ENCODE peak calls at places on chromosomes 6 and 20, in ten cellular contexts. C, Z, U, K, M, B, E, N, O and G are unnamed samples.

GRCh38 chr6:16684195-16684689 is 77.0 kb downstream of the ATXN1 start:
- DNase-seq in E (no peak), Z (no peak), K (peak; percentile 71), B (no peak), M (no peak), N (no peak), C (no peak), U (no peak), O (no peak), G (no peak)

GRCh38 chr6:99490608-99491007 is 24.6 kb downstream of the USP45 start:
- DNase-seq in K (no peak), N (no peak), O (peak; percentile 7), U (no peak), B (no peak), M (no peak), E (no peak), Z (no peak), C (peak; percentile 65), G (no peak)

GRCh38 chr20:55882922-55883321 is 122.4 kb downstream of the CBLN4 start:
- DNase-seq in U (no peak), N (no peak), K (no peak), M (no peak), B (peak; percentile 39), Z (no peak), C (peak; percentile 45), E (no peak), O (no peak), G (no peak)

GRCh38 chr6:147283460-147283859 is 79.2 kb downstream of the STXBP5 start:
- DNase-seq in M (no peak), O (no peak), B (no peak), K (no peak), C (no peak), U (peak; percentile 73), N (no peak), E (no peak), Z (no peak), G (no peak)

GRCh38 chr20:4740774-4741431 is 19.2 kb downstream of the PRND start:
- DNase-seq in U (peak; percentile 38), C (peak; percentile 85), M (peak; percentile 28), O (peak; percentile 49), Z (peak; percentile 74), B (peak; percentile 94), E (peak; percentile 78), K (no peak), N (peak; percentile 50), G (peak; percentile 38)

GRCh38 chr6:32047855-32048766 is 9.9 kb downstream of the CYP21A2 start:
- DNase-seq in O (peak; percentile 49), U (peak; percentile 30), N (peak; percentile 50), M (peak; percentile 72), K (peak; percentile 80), Z (peak; percentile 60), B (peak; percentile 93), C (peak; percentile 89), E (peak; percentile 90), G (peak; percentile 54)

GRCh38 chr6:30006170-30007131 is 54.6 kb upstream of the POLR1H start:
- DNase-seq in Z (no peak), O (no peak), E (peak; percentile 71), K (peak; percentile 73), M (peak; percentile 41), N (no peak), U (peak; percentile 3), C (peak; percentile 55), B (peak; percentile 60), G (no peak)

GRCh38 chr20:32495949-32496348 is 89.2 kb downstream of the NOL4L start:
- DNase-seq in Z (no peak), N (no peak), B (peak; percentile 31), K (peak; percentile 42), M (no peak), O (no peak), U (no peak), E (no peak), C (no peak), G (no peak)

GRCh38 chr20:62876441-62876825 is 14.8 kb upstream of the TCFL5 start:
- DNase-seq in B (no peak), O (no peak), Z (no peak), M (no peak), K (no peak), N (no peak), U (no peak), E (no peak), C (no peak), G (no peak)

GRCh38 chr20:62876826-62877728 is 15.5 kb upstream of the TCFL5 start:
- DNase-seq in M (peak; percentile 87), B (peak; percentile 70), K (no peak), N (no peak), E (peak; percentile 87), U (no peak), O (no peak), Z (no peak), C (peak; percentile 61), G (no peak)

GRCh38 chr20:62873280-62873679 is 11.7 kb upstream of the TCFL5 start:
- DNase-seq in M (no peak), E (no peak), K (no peak), Z (no peak), O (no peak), N (no peak), B (no peak), U (no peak), C (no peak), G (no peak)

GRCh38 chr20:62874745-62875344 is 13.2 kb upstream of the TCFL5 start:
- DNase-seq in O (no peak), C (no peak), N (no peak), M (no peak), E (no peak), Z (no peak), B (no peak), K (no peak), U (no peak), G (no peak)

GRCh38 chr20:62875419-62876355 is 14.1 kb upstream of the TCFL5 start:
- DNase-seq in O (no peak), Z (peak; percentile 91), M (peak; percentile 81), U (peak; percentile 83), K (no peak), N (no peak), E (peak; percentile 93), C (peak; percentile 79), B (peak; percentile 96), G (peak; percentile 72)
- H3K4me3 ChIP-seq in O (no peak overlapping the region), Z (no peak overlapping the region), M (peak overlapping the region; percentile 32), U (peak overlapping the region; percentile 42), K (peak overlapping the region; percentile 16), N (no peak overlapping the region), E (no peak overlapping the region), C (no peak overlapping the region), B (no peak overlapping the region), G (no peak overlapping the region)

GRCh38 chr6:41374618-41375590 is 39.5 kb downstream of the NCR2 start:
- DNase-seq in O (no peak), K (no peak), N (no peak), U (no peak), C (no peak), M (no peak), E (no peak), Z (peak; percentile 25), B (peak; percentile 68), G (no peak)

GRCh38 chr6:41377071-41377470 is 41.7 kb downstream of the NCR2 start:
- DNase-seq in E (no peak), B (no peak), M (no peak), U (no peak), C (no peak), K (no peak), N (no peak), Z (no peak), O (no peak), G (no peak)

GRCh38 chr6:41376176-41376575 is 40.8 kb downstream of the NCR2 start:
- DNase-seq in K (no peak), E (no peak), U (no peak), C (no peak), M (no peak), B (no peak), Z (no peak), O (no peak), N (no peak), G (no peak)

GRCh38 chr6:41375598-41376151 is 40.3 kb downstream of the NCR2 start:
- DNase-seq in M (no peak), C (no peak), Z (no peak), O (no peak), U (no peak), N (no peak), K (no peak), E (no peak), B (peak; percentile 64), G (no peak)

DNA sequence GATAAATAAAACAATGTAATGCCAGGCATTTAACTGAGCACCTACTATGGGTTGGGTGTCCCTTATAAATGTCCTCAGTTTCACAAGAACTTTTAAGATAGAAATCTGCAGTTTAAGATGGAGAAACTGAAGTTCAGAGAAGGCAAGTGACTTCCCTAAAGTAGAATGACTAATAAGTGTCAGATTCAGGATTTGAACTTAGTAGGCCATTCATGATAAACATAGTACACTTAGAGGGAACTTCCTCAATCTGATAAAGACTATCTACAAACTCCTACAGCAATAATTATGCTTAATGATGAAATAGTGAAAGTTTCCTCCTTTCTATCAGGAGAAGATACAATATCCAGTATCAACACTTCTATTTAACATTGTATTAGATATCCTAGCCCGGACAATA is 43.9 kb downstream of the NCR2 start:
- DNase-seq in B (no peak), K (no peak), O (no peak), C (no peak), M (no peak), U (no peak), Z (no peak), N (no peak), E (no peak), G (no peak)
- H3K27me3 ChIP-seq in B (peaks cover 95% of the 10 kb centered on the region), K (peaks cover 40% of the 10 kb centered on the region), O (peaks cover 5% of the 10 kb centered on the region), C (no peaks in the 10 kb centered on the region), M (peaks cover 78% of the 10 kb centered on the region), U (peaks cover 51% of the 10 kb centered on the region), Z (no peaks in the 10 kb centered on the region), N (peaks cover 27% of the 10 kb centered on the region), E (peaks cover 30% of the 10 kb centered on the region), G (peaks cover 54% of the 10 kb centered on the region)

GRCh38 chr6:166627875-166628849 is 1.1 kb upstream of the RPS6KA2 start:
- DNase-seq in M (peak; percentile 87), O (peak; percentile 53), Z (peak; percentile 74), B (peak; percentile 86), K (peak; percentile 85), U (peak; percentile 55), E (peak; percentile 88), C (peak; percentile 81), N (peak; percentile 43), G (peak; percentile 44)

GRCh38 chr6:166627039-166627874 is at the start of gene RPS6KA2:
- DNase-seq in B (peak; percentile 100), N (peak; percentile 92), O (peak; percentile 100), U (peak; percentile 99), Z (peak; percentile 100), K (peak; percentile 100), C (peak; percentile 100), M (peak; percentile 100), E (peak; percentile 100), G (peak; percentile 100)

GRCh38 chr6:166632731-166633130 is 5.7 kb upstream of the RPS6KA2 start:
- DNase-seq in Z (no peak), O (no peak), B (no peak), K (no peak), M (no peak), C (no peak), N (no peak), E (no peak), U (no peak), G (no peak)

GRCh38 chr6:166630421-166630820 is 3.4 kb upstream of the RPS6KA2 start:
- DNase-seq in Z (no peak), U (no peak), M (no peak), C (no peak), N (no peak), B (no peak), K (no peak), E (no peak), O (no peak), G (no peak)

DNA sequence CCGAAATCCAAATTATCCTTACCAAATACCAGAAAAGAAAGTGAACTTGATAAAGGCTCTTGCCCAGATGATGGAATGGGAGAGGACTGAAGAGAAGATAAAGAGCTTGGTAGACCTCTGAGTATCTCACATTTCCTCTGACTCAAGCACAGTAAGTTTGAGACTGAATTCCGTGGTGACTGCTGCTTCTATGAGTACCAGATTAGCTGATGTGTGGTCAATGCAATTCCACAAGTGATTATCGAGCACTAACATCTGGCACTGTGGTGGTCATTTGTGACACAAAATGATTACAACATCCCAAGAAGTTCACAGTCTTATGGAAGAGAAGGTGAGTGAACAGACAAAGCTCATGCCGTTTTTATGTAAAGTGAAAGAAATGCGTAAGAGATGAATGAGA is 2.6 kb upstream of the RPS6KA2 start:
- DNase-seq in K (no peak), M (no peak), O (no peak), U (peak; percentile 89), Z (no peak), B (no peak), E (no peak), C (no peak), N (no peak), G (no peak)
- H3K4me1 ChIP-seq in K (peaks cover 18% of the 10 kb centered on the region), M (peaks cover 74% of the 10 kb centered on the region), O (peaks cover 6% of the 10 kb centered on the region), U (peaks cover 9% of the 10 kb centered on the region), Z (peaks cover 16% of the 10 kb centered on the region), B (no peaks in the 10 kb centered on the region), E (peaks cover 29% of the 10 kb centered on the region), C (peaks cover 8% of the 10 kb centered on the region), N (peaks cover 33% of the 10 kb centered on the region), G (peaks cover 5% of the 10 kb centered on the region)

GRCh38 chr6:138540468-138540867 is 41.2 kb upstream of the NHSL1 start:
- DNase-seq in E (no peak), C (no peak), N (no peak), O (no peak), U (peak; percentile 97), Z (no peak), M (no peak), B (no peak), K (no peak), G (no peak)
- H3K4me3 ChIP-seq in E (no peak overlapping the region), C (no peak overlapping the region), N (no peak overlapping the region), O (no peak overlapping the region), U (no peak overlapping the region), Z (no peak overlapping the region), M (peak overlapping the region; percentile 65), B (no peak overlapping the region), K (no peak overlapping the region), G (no peak overlapping the region)